ENCODE peak calls at places on chromosomes 6 and 20, in four cellular contexts. E is A549, V is GM12878, T is K562. B is an unnamed sample.

GRCh38 chr20:480044-480443 is 17.7 kb upstream of the TBC1D20 start:
- DNase-seq in T (no peak), E (no peak), V (no peak), B (no peak)

GRCh38 chr6:139296927-139297326 is 5.1 kb upstream of the TXLNB start:
- DNase-seq in V (no peak), E (no peak), T (no peak), B (no peak)

GRCh38 chr6:142395768-142396231 is 94.0 kb downstream of the ADGRG6 start:
- DNase-seq in E (no peak), T (no peak), V (peak), B (no peak)

GRCh38 chr20:49539481-49540231 is 28.3 kb downstream of the PTGIS start:
- DNase-seq in T (no peak), V (no peak), E (no peak), B (no peak)

GRCh38 chr20:22807646-22808045 is 223.3 kb upstream of the FOXA2 start:
- DNase-seq in V (no peak), T (no peak), E (peak), B (no peak)

GRCh38 chr20:46923550-46923949 is 28.9 kb downstream of the EYA2 start:
- DNase-seq in E (no peak), T (no peak), V (no peak), B (no peak)

GRCh38 chr20:21323640-21324039 is 20.5 kb downstream of the XRN2 start:
- DNase-seq in E (peak), T (peak), V (no peak), B (no peak)

GRCh38 chr20:23146111-23146640 is 60.1 kb upstream of the CD93 start:
- DNase-seq in T (no peak), V (no peak), E (no peak), B (no peak)

GRCh38 chr6:33392979-33393378 is 1.4 kb downstream of the KIFC1 start:
- DNase-seq in E (no peak), V (no peak), T (no peak), B (no peak)

GRCh38 chr20:54110457-54110856 is 40.1 kb upstream of the BCAS1 start:
- DNase-seq in E (no peak), V (no peak), T (no peak), B (no peak)

GRCh38 chr6:38509713-38510112 is 130.0 kb downstream of the BTBD9 start:
- DNase-seq in V (no peak), T (no peak), E (peak), B (peak)

GRCh38 chr6:21615504-21615903 is 22.0 kb downstream of the SOX4 start:
- DNase-seq in T (no peak), E (no peak), V (no peak), B (no peak)

GRCh38 chr20:7147220-7147601 is 379.7 kb downstream of the BMP2 start:
- DNase-seq in T (no peak), E (no peak), V (no peak), B (peak)

GRCh38 chr6:132764370-132764769 is 6.7 kb upstream of the VNN2 start:
- DNase-seq in E (peak), T (no peak), V (no peak), B (no peak)

GRCh38 chr20:2145376-2145775 is 43.7 kb downstream of the STK35 start:
- DNase-seq in E (no peak), V (no peak), T (no peak), B (no peak)

GRCh38 chr6:56255370-56255769 is 8.0 kb upstream of the COL21A1 start:
- DNase-seq in V (no peak), E (no peak), T (no peak), B (no peak)

GRCh38 chr20:22302039-22302438 is 282.3 kb downstream of the FOXA2 start:
- DNase-seq in E (no peak), T (no peak), V (no peak), B (no peak)

GRCh38 chr6:41284726-41285125 is 1.8 kb downstream of the TREM1 start:
- DNase-seq in E (no peak), V (no peak), T (peak), B (no peak)

GRCh38 chr6:47700051-47700450 is 1.7 kb downstream of the ADGRF4 start:
- DNase-seq in T (no peak), E (peak), V (no peak), B (no peak)

GRCh38 chr20:6765469-6766058 is 1.9 kb upstream of the BMP2 start:
- DNase-seq in V (no peak), E (peak), T (peak), B (peak)

GRCh38 chr6:124958759-124959354 is 3.4 kb upstream of the RNF217 start:
- DNase-seq in E (no peak), T (no peak), V (no peak), B (no peak)

GRCh38 chr20:32350421-32350820 is 7.7 kb upstream of the ASXL1 start:
- DNase-seq in V (no peak), T (no peak), E (no peak), B (no peak)

GRCh38 chr6:103079867-103080266 is 1686.4 kb downstream of the GRIK2 start:
- DNase-seq in E (no peak), V (peak), T (no peak), B (no peak)

GRCh38 chr20:50029697-50030428 is 47.1 kb downstream of the SNAI1 start:
- DNase-seq in V (no peak), E (peak), T (peak), B (peak)

GRCh38 chr6:28940294-28940858 is 16.6 kb upstream of the TRIM27 start:
- DNase-seq in V (peak), E (peak), T (peak), B (peak)

GRCh38 chr20:15942130-15942529 is 631.1 kb downstream of the KIF16B start:
- DNase-seq in E (no peak), V (no peak), T (no peak), B (no peak)

GRCh38 chr20:52974155-52974554 is 2.0 kb downstream of the TSHZ2 start:
- DNase-seq in T (no peak), E (no peak), V (peak), B (no peak)

GRCh38 chr6:11702039-11702795 is 76.4 kb downstream of the ADTRP start:
- DNase-seq in T (no peak), E (peak), V (no peak), B (no peak)

DNA sequence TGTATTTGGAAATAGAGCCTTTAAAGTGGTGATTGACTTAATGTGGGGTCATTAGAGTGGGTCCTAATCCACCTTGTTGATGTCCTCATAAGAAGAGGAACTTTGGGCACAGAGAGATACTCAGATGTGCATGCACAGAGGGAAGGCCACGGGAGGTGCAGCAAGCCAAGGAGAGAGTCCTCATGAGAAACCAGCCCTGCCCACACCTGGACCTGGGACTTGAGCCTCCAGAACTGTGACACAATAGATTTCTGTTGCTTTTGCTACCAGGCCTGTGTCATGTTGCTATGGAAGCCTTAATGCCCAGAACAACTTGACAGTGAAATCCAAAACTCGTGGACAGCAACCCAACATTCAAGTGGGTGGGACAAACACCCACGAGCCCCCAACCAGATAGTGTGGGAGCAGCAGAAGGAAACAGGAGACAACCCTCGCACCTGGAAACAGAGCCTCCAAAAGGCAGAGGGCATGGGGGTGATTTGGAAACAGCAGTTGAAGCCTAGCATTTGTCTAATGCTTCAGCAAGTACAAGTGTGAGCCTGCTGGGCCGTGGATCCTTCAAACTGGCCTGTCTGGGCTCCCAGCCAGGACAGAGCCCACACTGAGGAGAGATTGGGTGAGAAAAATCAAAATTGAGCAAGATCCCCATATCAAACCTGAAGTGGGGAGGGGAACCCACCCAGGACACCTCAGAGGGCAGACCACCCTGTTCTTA is 201.0 kb upstream of the CST7 start:
- DNase-seq in E (no peak), T (no peak), V (no peak), B (no peak)
- TF ChIP-seq MYC in E (no peak), T (no peak), V (no peak), B (no peak)

GRCh38 chr6:3813150-3813780 is 35.9 kb upstream of the FAM50B start:
- DNase-seq in V (no peak), E (peak), T (peak), B (peak)
- TF ChIP-seq MYC in V (no peak), E (no peak), T (no peak), B (no peak)

GRCh38 chr6:119590066-119590465 is 240.5 kb upstream of the MAN1A1 start:
- DNase-seq in V (no peak), T (no peak), E (no peak), B (no peak)

GRCh38 chr6:119591235-119591634 is 241.7 kb upstream of the MAN1A1 start:
- DNase-seq in V (no peak), E (no peak), T (no peak), B (no peak)

GRCh38 chr6:119587537-119587936 is 238.0 kb upstream of the MAN1A1 start:
- DNase-seq in T (no peak), V (no peak), E (no peak), B (no peak)

GRCh38 chr6:119584088-119584487 is 234.5 kb upstream of the MAN1A1 start:
- DNase-seq in T (no peak), E (no peak), V (no peak), B (no peak)

DNA sequence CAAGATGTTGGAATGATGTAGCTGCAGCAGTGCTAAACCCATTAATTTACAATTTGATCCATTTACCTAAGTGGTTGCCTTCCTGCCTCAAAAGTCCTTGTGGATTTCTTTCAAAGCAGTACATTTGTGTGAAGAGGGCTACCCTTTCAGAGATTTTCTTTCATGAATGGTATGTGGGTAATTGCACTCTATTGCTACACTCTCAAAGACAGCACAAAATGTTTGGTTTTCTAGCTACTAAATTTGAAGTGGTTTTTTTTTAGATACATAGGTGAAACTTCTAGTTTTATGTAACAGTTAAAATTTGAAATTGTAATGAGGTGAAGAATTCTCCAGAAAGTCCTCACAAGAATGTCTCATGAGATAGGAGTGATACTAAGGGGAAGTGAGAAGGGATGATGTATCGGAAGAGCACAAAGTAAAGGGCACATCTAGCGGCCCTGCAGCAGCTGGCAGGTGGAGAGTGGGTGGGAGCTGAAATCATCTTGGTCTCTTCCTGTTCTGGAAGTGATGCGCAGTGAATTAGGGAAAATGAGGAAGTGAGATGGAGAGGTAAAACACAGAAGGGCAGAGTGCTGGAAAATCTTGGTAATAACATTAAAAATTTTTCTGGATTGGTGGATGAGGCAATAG is 236.8 kb upstream of the MAN1A1 start:
- DNase-seq in T (no peak), V (peak), E (no peak), B (no peak)
- TF ChIP-seq MYC in T (no peak), V (no peak), E (no peak), B (no peak)

DNA sequence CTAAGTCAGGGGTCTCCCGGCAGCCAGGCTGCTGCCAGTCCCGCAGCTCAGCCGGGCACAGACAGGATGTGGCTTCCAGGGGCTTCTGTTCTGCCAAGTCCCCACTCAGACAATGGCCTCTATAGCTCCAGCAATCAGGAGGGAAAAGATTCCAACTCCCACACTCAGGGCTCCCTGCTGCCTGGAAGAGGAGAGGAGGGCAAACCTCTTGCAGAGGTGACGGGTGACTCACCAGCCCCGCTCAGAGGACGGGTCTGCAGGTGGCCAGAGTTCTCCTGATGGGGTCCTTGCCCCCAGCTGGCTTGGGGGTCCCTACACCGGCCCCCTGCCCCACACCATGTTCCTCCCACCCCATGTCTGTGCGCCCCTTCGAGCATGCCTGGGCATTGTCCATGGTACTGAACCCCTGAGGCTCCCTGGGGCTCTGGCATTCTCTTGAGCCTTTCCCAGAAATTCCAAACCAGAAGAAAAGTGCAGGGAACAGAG is 32.6 kb downstream of the NTSR1 start:
- DNase-seq in T (no peak), V (no peak), E (no peak), B (no peak)
- TF ChIP-seq MYC in T (no peak), V (no peak), E (no peak), B (no peak)

GRCh38 chr6:1614767-1615650 is 5.3 kb downstream of the FOXC1 start:
- DNase-seq in T (no peak), V (no peak), E (no peak), B (no peak)
- TF ChIP-seq MYC in T (no peak), V (no peak), E (no peak), B (no peak)

GRCh38 chr20:13261460-13262301 is 40.6 kb downstream of the ISM1 start:
- DNase-seq in V (no peak), E (peak), T (peak), B (peak)
- TF ChIP-seq MYC in V (no peak), E (no peak), T (no peak), B (no peak)

GRCh38 chr6:108408861-108409260 is 114.0 kb downstream of the AFG1L start:
- DNase-seq in E (no peak), T (no peak), V (no peak), B (no peak)

GRCh38 chr6:108403260-108403659 is 108.4 kb downstream of the AFG1L start:
- DNase-seq in V (no peak), E (no peak), T (no peak), B (no peak)

GRCh38 chr6:108407952-108408351 is 113.1 kb downstream of the AFG1L start:
- DNase-seq in E (no peak), V (no peak), T (no peak), B (no peak)

GRCh38 chr6:108406943-108407342 is 112.1 kb downstream of the AFG1L start:
- DNase-seq in E (no peak), T (no peak), V (no peak), B (no peak)

DNA sequence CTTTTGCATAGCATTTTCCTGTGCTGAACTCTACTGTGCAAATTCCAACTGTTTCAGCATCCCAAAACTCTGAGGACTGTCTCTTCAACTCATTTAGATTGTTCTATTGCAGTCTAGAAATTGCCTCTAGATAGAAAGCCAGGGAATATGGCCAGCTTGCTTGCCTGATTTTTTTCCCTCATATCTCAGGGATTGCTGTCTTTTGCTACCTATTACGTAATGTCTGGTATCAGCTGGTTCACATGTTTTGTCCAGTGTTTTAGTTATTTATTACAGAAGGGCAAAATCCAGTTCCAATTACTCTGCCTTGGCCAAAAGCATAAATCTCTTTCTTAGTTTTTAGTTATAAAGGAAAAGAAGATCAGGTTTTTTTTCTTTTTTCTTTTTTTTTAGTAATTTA is 113.6 kb downstream of the AFG1L start:
- DNase-seq in T (no peak), E (no peak), V (no peak), B (peak)
- TF ChIP-seq MYC in T (no peak), E (no peak), V (no peak), B (no peak)

GRCh38 chr6:82588859-82589412 is 225.3 kb downstream of the TPBG start:
- DNase-seq in T (no peak), E (no peak), V (no peak), B (no peak)

GRCh38 chr6:82588020-82588419 is 224.4 kb downstream of the TPBG start:
- DNase-seq in E (peak), T (no peak), V (no peak), B (no peak)

GRCh38 chr6:82589509-82590206 is 226.0 kb downstream of the TPBG start:
- DNase-seq in V (peak), E (peak), T (no peak), B (peak)
- TF ChIP-seq MYC in V (no peak), E (no peak), T (no peak), B (no peak)